ENCODE peak calls at places on chromosome 7, in eight cellular contexts. Q, C, B, P, R, F, S and A are unnamed samples.

GRCh38 chr7:129298268-129298893 is 73.6 kb downstream of the AHCYL2 start:
- DNase-seq in Q (no peak), C (peak; percentile 19), B (peak; percentile 64), P (peak; percentile 59), R (peak; percentile 26), F (peak; percentile 61), S (peak; percentile 63), A (no peak)

GRCh38 chr7:45921699-45922519 is 837 bp upstream of the IGFBP3 start:
- DNase-seq in Q (no peak), C (no peak), B (peak; percentile 85), P (peak; percentile 81), R (peak; percentile 44), F (peak; percentile 65), S (peak; percentile 4), A (peak; percentile 66)

GRCh38 chr7:18212788-18213187 is 185.1 kb upstream of the PRPS1L1 start:
- DNase-seq in Q (no peak), C (no peak), B (no peak), P (peak; percentile 69), R (no peak), F (no peak), S (no peak), A (no peak)

GRCh38 chr7:1844956-1845390 is 174.9 kb downstream of the ELFN1 start:
- DNase-seq in Q (peak; percentile 61), C (no peak), B (no peak), P (peak; percentile 40), R (no peak), F (peak; percentile 43), S (no peak), A (no peak)

GRCh38 chr7:35512716-35513115 is 182.2 kb downstream of the HERPUD2 start:
- DNase-seq in Q (no peak), C (no peak), B (no peak), P (no peak), R (no peak), F (no peak), S (no peak), A (no peak)

GRCh38 chr7:112160130-112160770 is 45.9 kb downstream of the DOCK4 start:
- DNase-seq in Q (no peak), C (no peak), B (peak; percentile 66), P (no peak), R (no peak), F (no peak), S (no peak), A (no peak)

GRCh38 chr7:96695581-96695980 is 14.1 kb downstream of the SEM1 start:
- DNase-seq in Q (no peak), C (no peak), B (no peak), P (no peak), R (no peak), F (no peak), S (no peak), A (no peak)

GRCh38 chr7:101363734-101364374 is 1.2 kb downstream of the COL26A1 start:
- DNase-seq in Q (peak; percentile 83), C (peak; percentile 56), B (peak; percentile 65), P (peak; percentile 86), R (peak; percentile 15), F (peak; percentile 78), S (peak; percentile 61), A (no peak)

GRCh38 chr7:35613150-35613549 is 81.8 kb downstream of the HERPUD2 start:
- DNase-seq in Q (no peak), C (no peak), B (no peak), P (peak; percentile 67), R (no peak), F (no peak), S (no peak), A (no peak)

GRCh38 chr7:100893910-100894763 is 1.6 kb downstream of the ACHE start:
- DNase-seq in Q (no peak), C (no peak), B (no peak), P (no peak), R (no peak), F (no peak), S (no peak), A (no peak)

GRCh38 chr7:139246905-139247304 is 15.9 kb downstream of the UBN2 start:
- DNase-seq in Q (no peak), C (no peak), B (no peak), P (no peak), R (no peak), F (no peak), S (no peak), A (no peak)

GRCh38 chr7:28102778-28103177 is 77.8 kb downstream of the JAZF1 start:
- DNase-seq in Q (no peak), C (no peak), B (peak; percentile 25), P (peak; percentile 47), R (peak; percentile 24), F (peak; percentile 57), S (no peak), A (no peak)

GRCh38 chr7:85191383-85191782 is 4.5 kb upstream of the SEMA3D start:
- DNase-seq in Q (no peak), C (no peak), B (peak; percentile 73), P (no peak), R (peak; percentile 19), F (no peak), S (peak; percentile 4), A (no peak)

GRCh38 chr7:98229991-98230745 is 18.9 kb downstream of the BHLHA15 start:
- DNase-seq in Q (no peak), C (no peak), B (no peak), P (no peak), R (no peak), F (peak; percentile 43), S (peak; percentile 19), A (no peak)

GRCh38 chr7:106088014-106088413 is 24.1 kb downstream of the SYPL1 start:
- DNase-seq in Q (no peak), C (no peak), B (no peak), P (no peak), R (no peak), F (no peak), S (no peak), A (no peak)

GRCh38 chr7:130145424-130146106 is 59.6 kb downstream of the TMEM209 start:
- DNase-seq in Q (no peak), C (no peak), B (no peak), P (no peak), R (no peak), F (no peak), S (peak; percentile 11), A (no peak)

GRCh38 chr7:122092964-122093797 is 50.9 kb downstream of the AASS start:
- DNase-seq in Q (no peak), C (peak; percentile 26), B (peak; percentile 71), P (peak; percentile 62), R (peak; percentile 61), F (peak; percentile 52), S (peak; percentile 61), A (peak; percentile 52)

GRCh38 chr7:98276241-98276761 is 5.2 kb upstream of the BRI3 start:
- DNase-seq in Q (no peak), C (no peak), B (peak; percentile 65), P (no peak), R (no peak), F (no peak), S (no peak), A (no peak)

DNA sequence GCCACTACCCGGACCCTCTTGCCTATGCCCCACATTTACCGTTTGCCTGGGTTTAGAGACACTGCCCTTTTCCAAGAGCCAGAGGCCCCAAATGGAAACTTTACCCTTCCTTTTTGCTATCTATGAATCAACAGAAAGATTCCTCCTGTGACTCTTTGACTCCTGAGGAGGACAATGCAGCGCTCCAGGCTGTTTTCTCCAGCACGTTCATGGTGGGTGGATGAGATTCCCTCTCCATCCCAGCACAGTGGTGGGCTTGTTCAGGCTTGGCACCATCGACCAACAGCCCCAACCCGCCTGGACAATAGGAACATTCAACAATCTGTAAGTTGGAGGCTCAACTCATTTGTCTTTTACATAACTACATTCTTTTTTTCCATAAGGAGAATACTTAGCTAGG is 55.9 kb downstream of the DLD start:
- DNase-seq in Q (no peak), C (no peak), B (no peak), P (no peak), R (no peak), F (no peak), S (no peak), A (no peak)
- H3K4me3 ChIP-seq in Q (no peak overlapping the region), C (no peak overlapping the region), B (no peak overlapping the region), P (no peak overlapping the region), R (no peak overlapping the region), F (no peak overlapping the region), S (no peak overlapping the region), A (no peak overlapping the region)

GRCh38 chr7:141071260-141071854 is 2.5 kb upstream of the TMEM178B start:
- DNase-seq in Q (no peak), C (no peak), B (peak; percentile 23), P (peak; percentile 59), R (peak; percentile 4), F (peak; percentile 74), S (peak; percentile 48), A (peak; percentile 74)
- H3K4me1 ChIP-seq in Q (peaks cover 25% of the 10 kb centered on the region), C (peaks cover 26% of the 10 kb centered on the region), B (peaks cover 2% of the 10 kb centered on the region), P (peaks cover 19% of the 10 kb centered on the region), R (no peaks in the 10 kb centered on the region), F (peaks cover 7% of the 10 kb centered on the region), S (no peaks in the 10 kb centered on the region), A (peaks cover 2% of the 10 kb centered on the region)

GRCh38 chr7:116511552-116512523 is 12.3 kb downstream of the CAV2 start:
- DNase-seq in Q (no peak), C (no peak), B (peak; percentile 93), P (no peak), R (peak; percentile 85), F (no peak), S (peak; percentile 47), A (no peak)

GRCh38 chr7:116515584-116515983 is 9.3 kb upstream of the CAV1 start:
- DNase-seq in Q (no peak), C (no peak), B (no peak), P (no peak), R (no peak), F (no peak), S (no peak), A (no peak)

GRCh38 chr7:116510795-116511194 is 11.3 kb downstream of the CAV2 start:
- DNase-seq in Q (no peak), C (no peak), B (no peak), P (no peak), R (no peak), F (no peak), S (no peak), A (no peak)

GRCh38 chr7:116509982-116510579 is 10.5 kb downstream of the CAV2 start:
- DNase-seq in Q (no peak), C (no peak), B (peak; percentile 39), P (no peak), R (no peak), F (no peak), S (no peak), A (no peak)

DNA sequence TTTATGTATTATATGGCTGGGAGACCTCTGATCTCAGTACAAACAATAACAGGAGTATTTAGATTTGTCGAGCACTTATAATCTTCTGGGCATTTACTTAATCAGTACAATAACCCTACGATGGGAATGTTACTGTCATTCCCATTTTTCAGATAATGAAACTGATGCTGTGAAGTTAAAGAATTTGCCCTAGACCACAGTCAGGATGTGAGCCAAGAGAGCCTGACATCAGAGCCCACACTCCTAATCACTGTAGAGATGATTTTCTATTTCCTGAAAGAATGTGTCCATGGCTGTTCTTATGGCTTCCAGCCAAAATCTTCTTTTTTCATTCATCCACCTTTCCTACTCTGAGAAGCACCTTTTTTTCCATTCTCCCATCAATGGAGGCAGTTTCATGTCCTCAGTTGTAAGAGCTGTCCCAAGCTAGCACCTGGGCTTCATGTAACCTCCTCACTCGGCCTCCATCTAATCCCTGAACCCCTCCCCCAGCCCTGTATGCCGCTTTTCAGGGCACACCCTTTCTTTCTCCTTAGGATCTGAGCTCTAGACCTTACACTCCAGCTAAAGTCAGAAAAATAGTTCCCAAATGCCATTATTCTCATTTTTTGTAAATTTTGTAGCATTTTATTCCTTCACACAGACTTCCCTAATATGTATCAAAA is 12.2 kb upstream of the CAV1 start:
- DNase-seq in Q (no peak), C (no peak), B (peak; percentile 44), P (no peak), R (no peak), F (no peak), S (no peak), A (no peak)
- H3K4me3 ChIP-seq in Q (peak overlapping the region; percentile 50), C (no peak overlapping the region), B (peak overlapping the region; percentile 56), P (no peak overlapping the region), R (peak overlapping the region; percentile 41), F (peak overlapping the region; percentile 60), S (no peak overlapping the region), A (no peak overlapping the region)

GRCh38 chr7:87152897-87153641 is 816 bp downstream of the DMTF1 start:
- DNase-seq in Q (peak; percentile 64), C (peak; percentile 8), B (peak; percentile 11), P (peak; percentile 42), R (no peak), F (peak; percentile 53), S (peak; percentile 39), A (no peak)
- H3K4me1 ChIP-seq in Q (peaks cover 46% of the 10 kb centered on the region), C (peaks cover 44% of the 10 kb centered on the region), B (peaks cover 34% of the 10 kb centered on the region), P (peaks cover 31% of the 10 kb centered on the region), R (peaks cover 10% of the 10 kb centered on the region), F (peaks cover 53% of the 10 kb centered on the region), S (peaks cover 53% of the 10 kb centered on the region), A (no peaks in the 10 kb centered on the region)